ENCODE peak calls at places on chromosome 1, in five cellular contexts. B is neuronal stem cell, E is H1, Q is trophoblast cell, R is mesenchymal stem cell. D is an unnamed sample.

GRCh38 chr1:77447669-77448068 is 165.8 kb downstream of the AK5 start:
- DNase-seq in B (no peak), E (no peak), Q (no peak), R (no peak), D (no peak)

GRCh38 chr1:1280782-1281481 is 696 bp downstream of the SCNN1D start:
- DNase-seq in B (no peak), E (no peak), Q (no peak), R (no peak), D (no peak)

GRCh38 chr1:202861420-202862121 is 27.4 kb downstream of the RABIF start:
- DNase-seq in B (peak), E (peak), Q (peak), R (peak), D (peak)

GRCh38 chr1:103160281-103160680 is 52.0 kb upstream of the COL11A1 start:
- DNase-seq in B (no peak), E (no peak), Q (no peak), R (peak), D (peak)

GRCh38 chr1:42669936-42670335 is 11.7 kb downstream of the PPIH start:
- DNase-seq in B (no peak), E (no peak), Q (peak), R (no peak), D (no peak)

GRCh38 chr1:243364866-243365265 is 109.0 kb downstream of the SDCCAG8 start:
- DNase-seq in B (no peak), E (no peak), Q (no peak), R (no peak), D (no peak)

GRCh38 chr1:230972855-230973271 is 5.8 kb downstream of the TTC13 start:
- DNase-seq in B (no peak), E (no peak), Q (peak), R (no peak), D (peak)

GRCh38 chr1:190172636-190173410 is 304.8 kb downstream of the BRINP3 start:
- DNase-seq in B (no peak), E (no peak), Q (no peak), R (no peak), D (peak)

GRCh38 chr1:47684518-47684917 is 246.7 kb downstream of the FOXD2 start:
- DNase-seq in B (no peak), E (no peak), Q (no peak), R (no peak), D (no peak)

GRCh38 chr1:174040387-174040786 is 18.2 kb upstream of the RC3H1 start:
- DNase-seq in B (no peak), E (no peak), Q (no peak), R (peak), D (peak)

GRCh38 chr1:170720661-170721060 is 56.7 kb downstream of the PRRX1 start:
- DNase-seq in B (no peak), E (no peak), Q (no peak), R (no peak), D (no peak)

GRCh38 chr1:15249032-15249601 is 2.1 kb downstream of the FHAD1 start:
- DNase-seq in B (no peak), E (no peak), Q (no peak), R (no peak), D (peak)

GRCh38 chr1:146021622-146022402 is at the start of gene HJV:
- DNase-seq in B (no peak), E (no peak), Q (no peak), R (no peak), D (no peak)

GRCh38 chr1:195965036-195965435 is 643.2 kb downstream of the KCNT2 start:
- DNase-seq in B (no peak), E (no peak), Q (no peak), R (no peak), D (no peak)

GRCh38 chr1:94056171-94056570 is 64.8 kb downstream of the ABCA4 start:
- DNase-seq in B (no peak), E (no peak), Q (no peak), R (no peak), D (no peak)

GRCh38 chr1:160351629-160352028 is 8.4 kb downstream of the NCSTN start:
- DNase-seq in B (no peak), E (no peak), Q (no peak), R (no peak), D (no peak)

GRCh38 chr1:22712502-22713271 is 2.0 kb downstream of the EPHB2 start:
- DNase-seq in B (no peak), E (no peak), Q (no peak), R (peak), D (peak)

GRCh38 chr1:32219022-32219421 is 3.1 kb downstream of the TMEM234 start:
- DNase-seq in B (no peak), E (no peak), Q (no peak), R (peak), D (peak)

GRCh38 chr1:203668401-203668800 is 41.8 kb downstream of the ATP2B4 start:
- DNase-seq in B (no peak), E (no peak), Q (no peak), R (peak), D (peak)

GRCh38 chr1:27971674-27972073 is 11.9 kb downstream of the XKR8 start:
- DNase-seq in B (no peak), E (no peak), Q (no peak), R (peak), D (no peak)

GRCh38 chr1:94971491-94971924 is 44.6 kb upstream of the CNN3 start:
- DNase-seq in B (no peak), E (no peak), Q (peak), R (no peak), D (peak)

GRCh38 chr1:6367381-6368007 is 26.1 kb downstream of the ACOT7 start:
- DNase-seq in B (no peak), E (no peak), Q (no peak), R (peak), D (peak)

GRCh38 chr1:75632350-75632949 is 21.5 kb upstream of the SLC44A5 start:
- DNase-seq in B (peak), E (no peak), Q (peak), R (peak), D (peak)

GRCh38 chr1:232457607-232458006 is 172.3 kb downstream of the SIPA1L2 start:
- DNase-seq in B (no peak), E (no peak), Q (no peak), R (no peak), D (no peak)

GRCh38 chr1:242428403-242429190 is 95.9 kb downstream of the PLD5 start:
- DNase-seq in B (no peak), E (no peak), Q (no peak), R (no peak), D (no peak)

GRCh38 chr1:7516341-7516740 is 254.8 kb upstream of the VAMP3 start:
- DNase-seq in B (no peak), E (no peak), Q (no peak), R (no peak), D (peak)

GRCh38 chr1:53987880-53988279 is 30.1 kb downstream of the LDLRAD1 start:
- DNase-seq in B (no peak), E (no peak), Q (no peak), R (peak), D (peak)

GRCh38 chr1:15153842-15154479 is 414 bp downstream of the TMEM51 start:
- DNase-seq in B (peak), E (no peak), Q (peak), R (peak), D (peak)

GRCh38 chr1:195790514-195791168 is 817.6 kb downstream of the KCNT2 start:
- DNase-seq in B (no peak), E (no peak), Q (no peak), R (no peak), D (no peak)

GRCh38 chr1:77796695-77797405 is 17.4 kb downstream of the MIGA1 start:
- DNase-seq in B (no peak), E (no peak), Q (peak), R (no peak), D (no peak)

GRCh38 chr1:172351761-172352161 is 68.7 kb upstream of the C1orf105 start:
- DNase-seq in B (no peak), E (no peak), Q (no peak), R (peak), D (peak)

DNA sequence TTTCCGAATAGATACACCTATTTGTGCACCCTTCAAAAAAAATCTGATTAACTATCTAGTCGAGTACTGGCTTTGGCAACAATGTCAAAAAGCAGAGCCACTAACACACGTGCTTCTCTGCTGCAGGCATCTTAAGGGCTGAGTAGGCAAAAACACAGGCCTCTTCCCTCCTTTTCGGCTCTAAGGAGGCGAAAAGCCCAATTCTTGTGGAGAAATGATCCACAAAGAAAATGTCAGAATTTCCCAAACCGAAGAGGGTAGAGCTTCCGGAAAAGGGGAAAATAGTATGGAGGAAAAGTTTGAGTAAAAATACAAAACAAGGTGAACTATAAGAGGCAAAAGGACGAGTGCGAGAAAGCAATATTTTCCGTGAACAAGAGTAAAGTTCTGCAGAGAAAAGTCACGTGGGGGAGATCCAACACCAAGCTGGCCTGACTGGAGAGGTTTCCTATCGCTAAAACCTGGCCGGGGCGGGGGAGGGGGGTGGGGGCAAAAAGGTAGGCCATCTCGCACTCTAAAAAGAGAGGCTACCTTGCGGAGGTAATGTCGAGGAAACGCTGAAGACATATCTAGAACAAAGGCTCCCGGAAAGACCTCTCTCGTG is 555 bp downstream of the ZRANB2 start:
- DNase-seq in B (no peak), E (no peak), Q (peak), R (peak), D (peak)
- H3K4ac ChIP-seq in B (no peak), E (peak), Q (peak), R (peak), D (peak)

GRCh38 chr1:229430761-229431269 is 3.1 kb downstream of the ACTA1 start:
- DNase-seq in B (peak), E (peak), Q (peak), R (peak), D (peak)
- H3K4me3 ChIP-seq in B (no peak), E (peak), Q (no peak), R (peak), D (no peak)

GRCh38 chr1:114154963-114155322 is 1.3 kb upstream of the SYT6 start:
- DNase-seq in B (no peak), E (no peak), Q (peak), R (peak), D (no peak)

GRCh38 chr1:114154146-114154962 is 685 bp upstream of the SYT6 start:
- DNase-seq in B (no peak), E (no peak), Q (peak), R (peak), D (no peak)

GRCh38 chr1:114152211-114153050 is 1.2 kb downstream of the SYT6 start:
- DNase-seq in B (no peak), E (no peak), Q (peak), R (peak), D (peak)

GRCh38 chr1:114153621-114154145 is at the start of gene SYT6:
- DNase-seq in B (no peak), E (no peak), Q (no peak), R (peak), D (no peak)

GRCh38 chr1:114153051-114153620 is 533 bp downstream of the SYT6 start:
- DNase-seq in B (no peak), E (no peak), Q (no peak), R (peak), D (no peak)
- H3K14ac ChIP-seq in B (peak), E (no peak), Q (no peak), R (no peak), D (no peak)

DNA sequence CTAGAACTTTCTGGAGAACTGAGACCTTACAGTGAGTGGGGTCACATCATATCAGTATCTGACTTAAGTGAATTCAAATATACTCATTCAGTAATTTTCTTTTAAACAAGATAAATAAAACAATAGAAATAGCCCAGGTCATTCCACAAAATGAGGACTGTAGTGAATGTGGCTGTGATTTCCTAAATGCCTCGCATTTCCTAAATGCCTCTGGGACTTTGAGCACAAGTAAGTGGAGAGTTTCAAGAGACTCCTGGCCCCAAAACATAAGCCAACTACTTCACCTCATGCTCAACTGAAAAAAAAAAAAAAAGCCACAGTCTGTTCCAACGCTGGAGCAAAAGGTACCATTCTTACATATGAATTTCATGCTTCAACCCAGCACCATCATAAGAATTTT is 81.5 kb downstream of the ZNF281 start:
- DNase-seq in B (no peak), E (no peak), Q (no peak), R (no peak), D (no peak)
- H3K4ac ChIP-seq in B (no peak), E (no peak), Q (no peak), R (no peak), D (peak)

DNA sequence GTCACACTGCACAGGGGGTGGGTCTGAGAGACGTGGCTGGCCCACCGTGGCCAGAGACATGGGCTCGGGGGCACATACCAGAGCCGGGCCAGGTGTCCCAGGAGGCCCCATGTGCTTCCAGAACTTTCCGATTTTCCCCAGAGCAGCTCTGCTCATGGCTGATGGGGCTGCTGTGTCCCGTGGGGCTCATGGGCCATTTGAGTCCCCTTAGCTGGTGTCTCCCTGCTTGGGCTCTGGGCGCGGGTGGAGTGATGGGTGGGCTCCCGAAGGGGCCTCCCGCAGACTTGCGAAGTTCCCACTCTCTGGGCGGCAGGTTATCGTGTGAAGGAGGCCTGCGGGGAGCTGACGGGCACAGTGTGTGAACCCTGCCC is 1.8 kb downstream of the TNFRSF14 start:
- DNase-seq in B (no peak), E (no peak), Q (no peak), R (no peak), D (no peak)
- H3K4me3 ChIP-seq in B (no peak), E (no peak), Q (no peak), R (no peak), D (no peak)

GRCh38 chr1:44820945-44821715 is 12.8 kb downstream of the BTBD19 start:
- DNase-seq in B (no peak), E (no peak), Q (no peak), R (no peak), D (no peak)

GRCh38 chr1:44819594-44820327 is 11.4 kb downstream of the BTBD19 start:
- DNase-seq in B (peak), E (peak), Q (peak), R (peak), D (peak)

GRCh38 chr1:44822131-44822701 is 13.9 kb downstream of the BTBD19 start:
- DNase-seq in B (no peak), E (no peak), Q (no peak), R (no peak), D (no peak)

GRCh38 chr1:44819257-44819593 is 10.9 kb downstream of the BTBD19 start:
- DNase-seq in B (no peak), E (no peak), Q (peak), R (peak), D (no peak)

DNA sequence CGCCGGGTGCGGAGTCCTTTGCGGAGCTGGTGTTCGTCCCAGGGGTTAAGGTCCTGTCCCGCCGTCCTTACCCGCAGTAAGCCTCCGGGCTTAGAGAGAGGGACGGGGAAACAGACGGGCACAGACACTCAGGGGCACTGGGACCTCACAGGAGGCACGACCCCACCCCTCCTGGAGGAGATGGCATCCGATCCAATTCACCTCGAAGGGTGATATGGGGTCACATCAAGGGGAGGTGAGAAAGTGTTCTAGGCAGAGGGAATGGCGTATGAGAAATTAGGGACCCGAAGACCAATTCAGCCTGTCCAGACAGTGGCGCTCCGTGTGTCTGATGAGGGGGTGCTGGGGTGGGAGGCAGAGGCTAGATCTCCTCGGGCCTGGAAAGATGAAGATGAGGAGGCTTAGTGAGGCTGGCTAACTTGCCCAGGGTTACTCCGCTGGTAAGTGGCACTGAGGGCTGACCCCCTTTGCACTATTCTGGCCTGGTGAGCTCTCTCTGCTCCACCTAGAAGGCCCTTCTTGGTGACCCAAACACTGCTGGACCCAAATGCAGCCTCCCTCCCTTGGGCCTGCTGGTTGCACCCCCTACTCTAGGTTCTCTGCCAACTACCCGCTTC is 12.1 kb downstream of the BTBD19 start:
- DNase-seq in B (no peak), E (no peak), Q (no peak), R (no peak), D (no peak)
- H3K14ac ChIP-seq in B (peak), E (no peak), Q (peak), R (no peak), D (peak)

D was measured in IMR-90.